ENCODE peak calls at places on chromosome 14, in five cellular contexts. B is BJ, M is astrocyte of the spinal cord, Z is fibroblast of lung, W is adrenal gland. F is an unnamed sample.

GRCh38 chr14:58488550-58488949 is 61.0 kb downstream of the KIAA0586 start:
- DNase-seq in W (peak), B (no peak), Z (peak), M (peak), F (peak)

GRCh38 chr14:71399057-71399487 is 491.8 kb downstream of the PCNX1 start:
- DNase-seq in B (no peak), Z (no peak), M (no peak), W (no peak), F (no peak)

GRCh38 chr14:60008042-60008441 is 83.7 kb upstream of the PCNX4 start:
- DNase-seq in M (no peak), W (no peak), Z (peak), B (no peak), F (no peak)

GRCh38 chr14:59918824-59919581 is 941 bp upstream of the LRRC9 start:
- DNase-seq in M (peak), Z (peak), W (peak), B (no peak), F (peak)

GRCh38 chr14:81565441-81566290 is 32.0 kb upstream of the SEL1L start:
- DNase-seq in Z (peak), B (no peak), W (peak), M (no peak), F (peak)

GRCh38 chr14:70073924-70074566 is 114.7 kb downstream of the SLC8A3 start:
- DNase-seq in W (peak), M (peak), B (no peak), Z (peak), F (peak)

GRCh38 chr14:99604766-99605298 is 825 bp upstream of the CCDC85C start:
- DNase-seq in B (no peak), M (peak), W (peak), Z (no peak), F (peak)

GRCh38 chr14:51419685-51420084 is 179.6 kb downstream of the TMX1 start:
- DNase-seq in W (no peak), Z (no peak), B (no peak), M (no peak), F (no peak)

GRCh38 chr14:100748944-100749343 is 22.3 kb downstream of the DLK1 start:
- DNase-seq in W (no peak), M (no peak), Z (no peak), B (no peak), F (no peak)
- TF ChIP-seq CTCF in W (no peak), M (peak), Z (no peak), B (no peak), F (no peak)

GRCh38 chr14:67738740-67739504 is 37.2 kb downstream of the RDH12 start:
- DNase-seq in B (peak), W (peak), Z (peak), M (peak), F (peak)
- H3K4me3 ChIP-seq in B (no peak), W (no peak), Z (no peak), M (no peak), F (no peak)

GRCh38 chr14:68362841-68363240 is 430.0 kb downstream of the ZFP36L1 start:
- DNase-seq in W (no peak), M (no peak), B (no peak), Z (no peak), F (no peak)

GRCh38 chr14:68365228-68365627 is 427.6 kb downstream of the ZFP36L1 start:
- DNase-seq in B (peak), Z (peak), W (no peak), M (peak), F (peak)

GRCh38 chr14:68363841-68364711 is 428.8 kb downstream of the ZFP36L1 start:
- DNase-seq in M (peak), W (peak), Z (peak), B (no peak), F (peak)

GRCh38 chr14:68364823-68365222 is 428.0 kb downstream of the ZFP36L1 start:
- DNase-seq in B (no peak), Z (no peak), W (no peak), M (no peak), F (peak)

GRCh38 chr14:68363401-68363800 is 429.5 kb downstream of the ZFP36L1 start:
- DNase-seq in Z (no peak), M (no peak), B (no peak), W (no peak), F (no peak)
- TF ChIP-seq CTCF in Z (no peak), M (no peak), B (no peak), W (no peak), F (no peak)

GRCh38 chr14:44970907-44971306 is 8.9 kb downstream of the TOGARAM1 start:
- DNase-seq in W (no peak), Z (no peak), B (no peak), M (no peak), F (no peak)

GRCh38 chr14:44962573-44963528 is 861 bp downstream of the TOGARAM1 start:
- DNase-seq in Z (peak), B (no peak), W (peak), M (peak), F (peak)

GRCh38 chr14:44963775-44964380 is 1.9 kb downstream of the TOGARAM1 start:
- DNase-seq in M (no peak), W (no peak), B (no peak), Z (peak), F (peak)

GRCh38 chr14:44971459-44971858 is 9.5 kb downstream of the TOGARAM1 start:
- DNase-seq in Z (no peak), M (no peak), B (no peak), W (no peak), F (no peak)

DNA sequence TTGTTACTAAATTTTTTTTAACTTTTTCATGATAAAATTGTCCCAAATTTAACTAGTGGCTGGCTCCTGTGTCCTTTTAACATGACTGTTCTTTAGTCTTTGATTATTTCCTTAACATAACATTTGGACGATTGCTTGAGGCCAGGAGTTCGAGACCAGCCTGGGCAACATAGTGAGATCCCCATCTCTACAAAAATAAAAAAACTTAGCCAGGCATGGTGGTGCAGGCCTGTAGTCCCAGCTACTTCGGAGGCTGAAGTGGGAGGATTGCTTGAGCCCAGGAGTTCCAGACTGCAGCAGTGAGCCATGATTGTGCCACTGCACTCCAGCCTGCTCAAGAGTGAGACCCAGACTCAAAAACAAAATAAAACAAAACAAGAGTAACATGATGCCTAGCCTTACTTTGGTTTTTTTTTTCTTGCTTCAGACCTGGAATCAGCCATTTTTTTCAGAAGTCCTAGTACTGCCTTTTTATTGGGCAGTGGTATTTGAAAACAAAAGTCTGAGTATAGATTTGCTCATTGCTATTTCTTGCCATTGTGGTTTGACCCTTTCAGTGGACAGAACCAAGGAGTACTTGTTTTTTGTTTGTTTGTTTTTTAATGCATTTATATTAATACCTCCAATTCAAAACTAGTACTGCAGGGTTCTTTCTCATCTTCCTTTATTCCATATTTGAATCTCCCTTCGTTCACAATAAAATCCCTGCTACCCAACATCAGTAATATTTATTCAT is 4.8 kb downstream of the TOGARAM1 start:
- DNase-seq in M (no peak), Z (peak), B (no peak), W (no peak), F (peak)
- H3K4me3 ChIP-seq in M (peak), Z (peak), B (no peak), W (no peak), F (peak)

DNA sequence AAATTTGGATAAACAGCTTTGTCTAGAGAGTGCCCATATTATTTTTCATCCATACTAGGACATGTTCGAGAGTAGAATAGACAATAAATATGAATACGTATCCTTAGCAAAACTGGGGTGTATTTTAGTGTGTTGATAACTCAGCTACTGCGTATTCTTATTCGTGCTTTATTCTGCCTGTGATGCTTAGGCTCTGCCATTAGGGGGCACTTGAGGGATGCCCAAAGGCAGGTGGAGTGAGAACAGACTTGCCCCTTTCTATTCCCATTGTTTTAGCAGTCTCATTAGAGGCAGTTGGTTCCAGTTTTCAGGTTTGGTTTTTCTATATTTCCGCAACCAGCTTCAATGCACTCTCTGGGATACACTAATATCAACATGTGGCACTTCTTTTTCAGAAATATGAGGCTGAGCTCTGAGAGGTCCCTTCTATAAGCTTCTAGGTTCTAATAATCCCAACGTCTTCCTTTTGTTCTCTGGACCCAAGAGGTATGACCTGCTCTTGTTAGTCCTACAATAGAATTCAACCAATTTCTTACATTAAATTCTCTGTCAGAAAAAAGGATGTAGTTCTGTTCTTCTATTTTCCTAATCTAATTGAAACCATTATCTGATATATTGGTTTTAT is 985.7 kb upstream of the FBXO33 start:
- DNase-seq in Z (no peak), W (peak), B (no peak), M (no peak), F (peak)
- TF ChIP-seq CTCF in Z (peak), W (peak), B (no peak), M (peak), F (peak)

GRCh38 chr14:61466249-61466904 is 145.0 kb downstream of the PRKCH start:
- DNase-seq in W (peak), Z (peak), B (peak), M (peak), F (peak)
- H3K4me3 ChIP-seq in W (no peak), Z (no peak), B (no peak), M (no peak), F (no peak)

DNA sequence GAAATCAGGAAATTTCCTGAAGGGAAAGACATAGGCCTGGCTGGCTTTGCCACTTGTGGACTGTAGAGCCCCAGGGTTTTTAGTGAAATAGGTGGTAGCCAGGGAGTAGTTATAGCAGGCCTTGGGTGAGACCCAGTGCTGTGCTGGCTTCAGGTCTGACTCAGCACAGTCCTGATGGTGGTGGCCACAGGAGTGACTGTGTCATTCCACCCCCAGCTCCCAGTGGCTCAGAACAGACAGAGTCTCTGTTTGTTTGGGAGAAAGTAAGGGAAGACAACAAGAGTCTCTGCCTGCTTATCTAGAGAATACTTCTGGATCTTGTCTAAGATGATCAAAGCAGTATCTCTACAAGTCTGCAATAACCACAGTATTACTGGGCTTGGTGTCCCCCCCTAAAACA is 27.5 kb upstream of the OR6J1 start:
- DNase-seq in M (no peak), Z (no peak), W (no peak), B (no peak), F (no peak)
- TF ChIP-seq CTCF in M (no peak), Z (no peak), W (no peak), B (no peak), F (no peak)

DNA sequence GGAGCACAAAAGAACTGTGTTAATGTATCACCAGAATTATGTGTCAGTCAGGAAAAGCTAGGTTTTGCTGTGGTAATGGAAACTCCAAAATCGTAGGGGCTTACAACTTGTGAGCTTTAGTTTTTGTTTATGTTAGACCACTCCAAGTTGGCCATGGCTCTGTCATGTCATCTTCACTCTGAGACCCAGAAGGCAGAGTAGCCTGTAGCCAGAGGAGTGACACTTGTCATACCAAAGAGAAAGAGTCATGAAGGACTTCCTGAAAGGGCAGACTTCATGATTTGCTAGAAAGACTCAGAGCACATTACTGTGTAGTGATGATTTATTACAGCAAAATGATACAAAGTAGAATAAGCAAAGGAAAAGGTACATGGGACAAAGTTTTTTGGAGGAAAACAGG is 133.6 kb upstream of the SSTR1 start:
- DNase-seq in B (no peak), W (no peak), Z (no peak), M (no peak), F (no peak)
- H3K4me3 ChIP-seq in B (no peak), W (no peak), Z (no peak), M (no peak), F (no peak)